ENCODE peak calls at places on chromosome 1, in nine cellular contexts. R is thoracic aorta, M is stomach, Q is IMR-90, L is H9, F is fibroblast of the aortic adventitia, J is breast epithelium, C is adrenal gland, H is B cell. V is an unnamed sample.

GRCh38 chr1:232999960-233000625 is 49.7 kb downstream of the NTPCR start:
- DNase-seq in R (no peak), M (no peak), Q (no peak), L (no peak), F (no peak), J (no peak), C (no peak), H (no peak), V (no peak)

GRCh38 chr1:207861442-207862177 is 49.3 kb downstream of the CD34 start:
- DNase-seq in R (no peak), M (no peak), Q (no peak), L (no peak), F (no peak), J (peak), C (no peak), H (no peak), V (no peak)

GRCh38 chr1:8858112-8858668 is 20.3 kb downstream of the ENO1 start:
- DNase-seq in R (no peak), M (peak), Q (peak), L (no peak), F (peak), J (no peak), C (peak), H (no peak), V (no peak)

GRCh38 chr1:109351457-109351856 is 44.6 kb upstream of the MYBPHL start:
- DNase-seq in R (no peak), M (no peak), Q (no peak), L (no peak), F (no peak), J (no peak), C (no peak), H (no peak), V (no peak)

GRCh38 chr1:235866207-235866912 is at the start of gene LYST:
- DNase-seq in R (no peak), M (peak), Q (peak), L (peak), F (peak), J (peak), C (peak), H (peak), V (peak)

GRCh38 chr1:184299796-184300195 is 87.0 kb upstream of the C1orf21 start:
- DNase-seq in R (no peak), M (no peak), Q (no peak), L (no peak), F (no peak), J (no peak), C (no peak), H (no peak), V (no peak)

GRCh38 chr1:15662539-15662938 is 21.6 kb upstream of the PLEKHM2 start:
- DNase-seq in R (no peak), M (no peak), Q (no peak), L (no peak), F (no peak), J (no peak), C (no peak), H (no peak), V (no peak)

GRCh38 chr1:67489643-67490042 is 59.4 kb upstream of the SERBP1 start:
- DNase-seq in R (no peak), M (no peak), Q (peak), L (no peak), F (peak), J (no peak), C (no peak), H (peak), V (no peak)

GRCh38 chr1:29786195-29786594 is 549.9 kb downstream of the PTPRU start:
- DNase-seq in R (no peak), M (no peak), Q (no peak), L (no peak), F (no peak), J (no peak), C (no peak), H (no peak), V (no peak)

GRCh38 chr1:193216920-193217319 is 30.5 kb upstream of the B3GALT2 start:
- DNase-seq in R (no peak), M (no peak), Q (no peak), L (peak), F (no peak), J (no peak), C (no peak), H (no peak), V (no peak)

GRCh38 chr1:224116131-224116530 is 2.2 kb downstream of the FBXO28 start:
- DNase-seq in R (no peak), M (no peak), Q (peak), L (no peak), F (peak), J (no peak), C (no peak), H (peak), V (no peak)

GRCh38 chr1:205602118-205602517 is 29.7 kb downstream of the ELK4 start:
- DNase-seq in R (no peak), M (no peak), Q (no peak), L (no peak), F (no peak), J (no peak), C (no peak), H (no peak), V (no peak)

GRCh38 chr1:88985033-88985432 is 7.4 kb downstream of the KYAT3 start:
- DNase-seq in R (no peak), M (peak), Q (peak), L (no peak), F (peak), J (no peak), C (peak), H (no peak), V (no peak)

GRCh38 chr1:248853023-248853422 is 5.9 kb downstream of the ZNF692 start:
- DNase-seq in R (no peak), M (no peak), Q (peak), L (no peak), F (peak), J (no peak), C (no peak), H (no peak), V (no peak)

DNA sequence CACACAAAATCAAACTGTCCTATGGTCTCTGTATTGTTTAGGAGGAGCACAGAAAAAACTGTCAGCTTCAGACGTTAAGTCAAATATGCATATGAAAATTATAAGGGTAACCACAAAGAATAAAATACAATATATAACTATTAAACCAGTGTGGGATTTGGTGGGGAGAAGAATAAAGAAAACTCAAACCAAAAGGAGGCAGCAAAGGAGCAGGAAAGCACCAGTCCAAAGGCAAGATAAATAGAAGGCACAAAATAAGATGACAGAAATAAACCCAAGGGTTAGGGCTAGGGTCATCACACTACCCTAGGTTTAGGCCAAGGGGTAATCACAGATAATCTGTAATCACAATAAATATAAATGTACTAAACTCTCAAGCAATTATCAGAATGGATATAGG is 32.8 kb downstream of the DLGAP3 start:
- DNase-seq in R (no peak), M (no peak), Q (no peak), L (no peak), F (peak), J (no peak), C (no peak), H (no peak), V (no peak)
- TF ChIP-seq CTCF in R (no peak), M (no peak), Q (peak), L (peak), F (no peak), J (no peak), C (peak), H (no peak), V (no peak)

GRCh38 chr1:6180215-6180577 is at the start of gene CHD5:
- DNase-seq in R (no peak), M (no peak), Q (no peak), L (peak), F (no peak), J (no peak), C (no peak), H (peak), V (no peak)
- TF ChIP-seq CTCF in R (no peak), M (no peak), Q (peak), L (peak), F (peak), J (no peak), C (no peak), H (no peak), V (no peak)

GRCh38 chr1:52657702-52658101 is 24.7 kb downstream of the SHISAL2A start:
- DNase-seq in R (no peak), M (no peak), Q (no peak), L (no peak), F (no peak), J (no peak), C (no peak), H (no peak), V (no peak)

GRCh38 chr1:52658795-52659194 is 25.8 kb downstream of the SHISAL2A start:
- DNase-seq in R (no peak), M (no peak), Q (no peak), L (no peak), F (no peak), J (no peak), C (no peak), H (no peak), V (no peak)

GRCh38 chr1:52654063-52654462 is 21.1 kb downstream of the SHISAL2A start:
- DNase-seq in R (no peak), M (no peak), Q (no peak), L (no peak), F (no peak), J (no peak), C (no peak), H (no peak), V (no peak)

GRCh38 chr1:52651904-52652303 is 18.9 kb downstream of the SHISAL2A start:
- DNase-seq in R (no peak), M (no peak), Q (no peak), L (no peak), F (no peak), J (no peak), C (peak), H (no peak), V (no peak)

DNA sequence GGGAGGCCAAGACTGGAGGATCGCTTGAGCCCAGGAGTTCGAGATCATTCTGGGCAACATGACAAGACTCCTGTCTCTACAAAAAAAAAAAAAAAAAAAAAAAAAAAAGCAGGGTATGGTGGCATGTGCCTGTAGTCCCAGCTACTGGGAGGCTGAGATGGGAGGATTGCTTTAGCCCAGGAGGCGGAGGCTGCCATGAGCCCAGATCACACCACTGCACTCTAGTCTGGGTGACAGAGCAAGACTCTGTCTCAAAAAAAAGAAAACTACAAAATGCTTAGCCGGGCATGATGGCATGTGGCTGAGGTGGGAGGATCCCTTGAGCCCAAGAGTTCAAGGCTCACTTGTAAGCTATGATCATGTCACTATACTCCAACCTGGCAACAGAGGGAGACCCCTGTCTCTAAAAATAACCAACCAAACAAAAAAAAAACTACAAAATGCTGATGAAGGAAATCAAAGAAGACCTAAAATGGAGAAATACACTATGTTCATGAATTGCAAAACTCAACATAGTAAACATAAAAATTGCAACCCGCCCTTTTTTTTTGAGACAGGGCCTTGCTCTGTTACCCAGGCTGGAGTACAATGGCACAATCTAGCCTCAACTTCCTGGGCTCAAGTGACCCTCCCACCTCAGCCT is 20.4 kb downstream of the SHISAL2A start:
- DNase-seq in R (no peak), M (peak), Q (no peak), L (no peak), F (no peak), J (no peak), C (no peak), H (no peak), V (no peak)
- TF ChIP-seq CTCF in R (no peak), M (no peak), Q (no peak), L (no peak), F (no peak), J (no peak), C (no peak), H (no peak), V (no peak)

DNA sequence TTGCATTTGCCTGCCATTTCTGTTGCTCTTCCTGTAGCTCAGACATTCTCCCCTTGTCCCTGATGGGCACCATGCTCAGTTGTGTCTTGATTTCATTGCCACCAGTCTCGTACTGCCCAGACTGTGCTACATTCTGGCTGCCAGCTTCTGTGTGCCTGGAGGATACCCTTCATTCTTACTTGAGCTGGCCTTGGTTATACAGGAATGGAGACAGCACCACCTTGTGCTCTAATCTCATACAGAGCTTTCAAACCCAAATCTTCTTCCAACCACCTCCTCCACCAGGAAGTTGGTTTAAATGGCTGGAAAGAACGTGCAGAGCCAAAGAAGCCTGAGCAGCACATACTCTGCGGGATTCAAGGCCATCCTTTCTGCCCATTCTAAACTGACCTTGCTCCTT is 165.3 kb downstream of the SLC35F3 start:
- DNase-seq in R (no peak), M (no peak), Q (no peak), L (no peak), F (no peak), J (no peak), C (no peak), H (no peak), V (no peak)
- TF ChIP-seq CTCF in R (no peak), M (no peak), Q (no peak), L (peak), F (no peak), J (no peak), C (no peak), H (no peak), V (no peak)

GRCh38 chr1:39145651-39145970 is 58.9 kb upstream of the MACF1 start:
- DNase-seq in R (no peak), M (no peak), Q (no peak), L (no peak), F (no peak), J (no peak), C (no peak), H (no peak), V (no peak)

GRCh38 chr1:39141925-39142324 is 62.6 kb upstream of the MACF1 start:
- DNase-seq in R (no peak), M (no peak), Q (peak), L (peak), F (peak), J (no peak), C (no peak), H (no peak), V (no peak)

GRCh38 chr1:39139723-39140360 is 64.7 kb upstream of the MACF1 start:
- DNase-seq in R (no peak), M (no peak), Q (no peak), L (no peak), F (no peak), J (no peak), C (no peak), H (no peak), V (no peak)

GRCh38 chr1:39144943-39145650 is 59.4 kb upstream of the MACF1 start:
- DNase-seq in R (no peak), M (no peak), Q (peak), L (no peak), F (peak), J (no peak), C (no peak), H (no peak), V (no peak)

GRCh38 chr1:39142394-39143060 is 62.0 kb upstream of the MACF1 start:
- DNase-seq in R (no peak), M (peak), Q (no peak), L (peak), F (no peak), J (peak), C (no peak), H (no peak), V (no peak)
- TF ChIP-seq CTCF in R (no peak), M (no peak), Q (no peak), L (no peak), F (no peak), J (peak), C (no peak), H (no peak), V (no peak)

DNA sequence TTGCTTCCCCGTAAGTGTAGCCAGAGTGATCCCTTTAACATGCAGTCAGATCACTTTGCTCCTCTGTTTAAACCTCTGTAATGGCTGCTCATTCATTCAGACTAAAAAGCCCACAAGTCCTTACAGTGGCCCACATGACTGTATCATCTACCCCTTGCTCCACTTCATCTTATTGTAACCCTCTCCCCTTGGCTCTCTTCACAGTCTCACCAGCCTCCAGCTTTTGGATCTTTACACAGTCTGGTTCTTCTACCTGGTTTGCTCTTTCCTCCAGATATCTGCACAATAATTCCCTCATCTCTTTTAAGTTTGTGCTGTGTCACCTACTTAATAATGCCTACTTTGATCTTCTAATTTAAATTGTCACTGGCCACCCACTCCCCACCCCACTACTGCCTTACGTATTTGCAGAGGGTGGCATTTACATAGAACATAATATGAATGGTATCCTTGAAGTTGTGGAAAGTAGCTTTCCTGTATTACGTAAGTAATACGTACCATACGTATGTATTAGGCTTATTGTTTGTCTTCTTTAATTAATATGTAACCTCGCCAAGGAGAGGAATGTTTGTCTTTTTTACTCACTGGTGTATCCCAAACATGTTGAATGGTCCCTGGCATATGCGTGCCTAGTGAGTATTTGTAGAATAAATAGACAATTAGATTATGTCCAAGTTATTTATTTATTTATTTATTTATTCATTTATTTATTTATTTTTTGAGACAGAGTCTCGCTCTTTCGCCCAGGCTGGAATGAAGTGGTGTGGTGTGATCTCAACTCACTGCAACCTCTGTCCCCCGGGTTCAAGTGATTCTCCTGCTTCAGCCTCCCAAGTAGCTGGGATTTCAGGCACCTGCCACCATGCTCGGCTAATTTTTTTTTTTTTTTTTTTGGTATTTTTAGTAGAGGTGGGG is 48.6 kb downstream of the TSNAX start:
- DNase-seq in R (no peak), M (no peak), Q (no peak), L (no peak), F (no peak), J (no peak), C (no peak), H (no peak), V (no peak)
- TF ChIP-seq CTCF in R (no peak), M (no peak), Q (no peak), L (no peak), F (no peak), J (no peak), C (no peak), H (no peak), V (no peak)

GRCh38 chr1:46198026-46198826 is at the start of gene POMGNT1:
- DNase-seq in R (no peak), M (peak), Q (peak), L (peak), F (peak), J (no peak), C (peak), H (peak), V (peak)
- TF ChIP-seq CTCF in R (no peak), M (no peak), Q (peak), L (peak), F (no peak), J (no peak), C (no peak), H (no peak), V (no peak)

GRCh38 chr1:24094554-24094953 is 17.4 kb downstream of the MYOM3 start:
- DNase-seq in R (no peak), M (no peak), Q (no peak), L (no peak), F (no peak), J (no peak), C (no peak), H (no peak), V (no peak)
- TF ChIP-seq CTCF in R (no peak), M (no peak), Q (no peak), L (peak), F (no peak), J (no peak), C (no peak), H (no peak), V (no peak)

DNA sequence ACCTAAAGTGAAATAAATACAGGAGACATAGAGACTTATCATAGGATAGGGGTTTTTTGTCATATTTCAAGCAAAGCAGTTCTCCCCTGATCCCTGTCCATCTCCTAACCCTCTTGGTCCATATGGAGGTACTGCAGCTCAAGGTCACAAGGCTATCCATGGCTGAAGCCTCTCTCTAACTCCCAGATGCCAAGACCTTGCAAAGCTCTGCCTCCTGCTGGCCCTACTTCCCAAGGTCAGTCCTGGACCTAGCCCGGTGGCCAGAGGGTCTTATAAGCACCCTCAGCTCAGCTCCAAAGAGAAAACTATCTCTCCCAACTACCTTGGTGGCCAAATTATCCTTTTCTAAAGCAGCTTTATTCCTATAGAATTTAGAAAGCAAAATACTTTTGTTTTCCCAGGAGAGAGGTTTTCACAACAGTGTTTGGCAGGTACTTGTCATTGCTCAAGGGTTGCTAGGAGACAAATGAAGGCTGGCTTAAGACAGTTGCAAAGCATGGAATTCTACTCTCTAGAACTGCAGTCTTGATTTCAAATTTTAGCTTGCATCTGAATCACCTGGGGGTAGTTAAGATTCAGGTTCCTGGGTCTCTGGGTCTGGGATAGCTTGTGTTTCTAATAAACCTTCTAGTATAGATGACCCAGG is 121.5 kb downstream of the XCL2 start:
- DNase-seq in R (no peak), M (no peak), Q (no peak), L (no peak), F (peak), J (no peak), C (no peak), H (no peak), V (no peak)
- TF ChIP-seq CTCF in R (no peak), M (no peak), Q (no peak), L (no peak), F (no peak), J (no peak), C (no peak), H (no peak), V (no peak)